ENCODE peak calls at places on chromosomes 5 and 9, in nine cellular contexts. G is heart left ventricle; E is CD4-positive, alpha-beta T cell; D is GM20000; Z is fibroblast of pulmonary artery; P is astrocyte of the cerebellum; W is kidney epithelial cell; A is H9; Y is lung. Q is an unnamed sample.

GRCh38 chr5:60177596-60177995 is 284.1 kb upstream of the PDE4D start:
- DNase-seq in A (no peak), Y (no peak), W (no peak), G (no peak), D (no peak), P (no peak), Z (no peak), E (no peak), Q (no peak)

GRCh38 chr5:88172847-88173758 is 95.5 kb downstream of the TMEM161B start:
- DNase-seq in G (no peak), W (no peak), Z (no peak), Y (no peak), A (peak), P (no peak), E (no peak), D (no peak), Q (no peak)

GRCh38 chr5:142590451-142591240 is 95.2 kb downstream of the FGF1 start:
- DNase-seq in G (no peak), E (no peak), A (no peak), P (no peak), Z (no peak), Y (no peak), W (no peak), D (no peak), Q (no peak)

GRCh38 chr5:61052870-61053269 is 107.9 kb downstream of the NDUFAF2 start:
- DNase-seq in P (peak), D (no peak), W (peak), G (no peak), E (no peak), Y (no peak), Z (peak), A (no peak), Q (no peak)

GRCh38 chr9:81693639-81694378 is 4.5 kb upstream of the TLE1 start:
- DNase-seq in Z (no peak), A (no peak), G (no peak), P (peak), W (no peak), D (no peak), E (no peak), Y (no peak), Q (no peak)

GRCh38 chr9:77092536-77092935 is 73.1 kb downstream of the FOXB2 start:
- DNase-seq in Z (peak), G (no peak), Y (no peak), D (no peak), A (no peak), P (no peak), E (no peak), W (no peak), Q (no peak)

GRCh38 chr9:5263568-5264218 is 32.5 kb downstream of the INSL4 start:
- DNase-seq in Z (peak), A (no peak), P (peak), G (no peak), E (no peak), Y (no peak), D (peak), W (no peak), Q (no peak)

GRCh38 chr9:131706608-131706970 is 33.3 kb downstream of the RAPGEF1 start:
- DNase-seq in G (no peak), W (no peak), Z (no peak), E (no peak), D (no peak), A (no peak), P (no peak), Y (no peak), Q (no peak)

GRCh38 chr5:158074597-158074991 is 215.6 kb upstream of the CLINT1 start:
- DNase-seq in G (no peak), A (no peak), P (no peak), W (no peak), Y (no peak), E (no peak), Z (no peak), D (no peak), Q (no peak)

GRCh38 chr9:23375511-23375910 is 450.5 kb downstream of the ELAVL2 start:
- DNase-seq in Y (no peak), P (no peak), D (no peak), Z (no peak), G (no peak), W (no peak), E (no peak), A (no peak), Q (no peak)

GRCh38 chr9:68685770-68686169 is 19.3 kb upstream of the PIP5K1B start:
- DNase-seq in A (peak), D (peak), E (no peak), P (no peak), G (no peak), W (no peak), Z (no peak), Y (peak), Q (no peak)

GRCh38 chr5:55597014-55597981 is 62.5 kb upstream of the PLPP1 start:
- DNase-seq in Z (peak), G (peak), D (no peak), Y (peak), W (no peak), E (no peak), A (no peak), P (no peak), Q (no peak)

GRCh38 chr5:16134204-16134603 is 45.4 kb downstream of the MARCHF11 start:
- DNase-seq in A (no peak), P (no peak), Z (no peak), Y (no peak), D (no peak), G (no peak), E (no peak), W (no peak), Q (no peak)

GRCh38 chr5:72815580-72816296 is 723 bp upstream of the TNPO1 start:
- DNase-seq in G (no peak), Y (no peak), Z (peak), P (no peak), E (peak), A (no peak), W (no peak), D (no peak), Q (peak)

GRCh38 chr5:25713259-25713658 is 1068.5 kb upstream of the CDH10 start:
- DNase-seq in Y (no peak), G (no peak), D (no peak), W (no peak), P (no peak), Z (no peak), E (no peak), A (peak), Q (no peak)

GRCh38 chr5:35274839-35275509 is 44.7 kb upstream of the PRLR start:
- DNase-seq in Z (no peak), E (no peak), W (no peak), G (no peak), D (no peak), Y (no peak), P (no peak), A (no peak), Q (no peak)

GRCh38 chr5:110361501-110361900 is 365.0 kb downstream of the TMEM232 start:
- DNase-seq in E (no peak), Y (no peak), A (no peak), G (no peak), P (peak), Z (no peak), W (peak), D (no peak), Q (no peak)

GRCh38 chr9:19286634-19287188 is 56.2 kb downstream of the DENND4C start:
- DNase-seq in A (no peak), Z (peak), E (no peak), G (no peak), D (no peak), Y (no peak), W (no peak), P (no peak), Q (no peak)

DNA sequence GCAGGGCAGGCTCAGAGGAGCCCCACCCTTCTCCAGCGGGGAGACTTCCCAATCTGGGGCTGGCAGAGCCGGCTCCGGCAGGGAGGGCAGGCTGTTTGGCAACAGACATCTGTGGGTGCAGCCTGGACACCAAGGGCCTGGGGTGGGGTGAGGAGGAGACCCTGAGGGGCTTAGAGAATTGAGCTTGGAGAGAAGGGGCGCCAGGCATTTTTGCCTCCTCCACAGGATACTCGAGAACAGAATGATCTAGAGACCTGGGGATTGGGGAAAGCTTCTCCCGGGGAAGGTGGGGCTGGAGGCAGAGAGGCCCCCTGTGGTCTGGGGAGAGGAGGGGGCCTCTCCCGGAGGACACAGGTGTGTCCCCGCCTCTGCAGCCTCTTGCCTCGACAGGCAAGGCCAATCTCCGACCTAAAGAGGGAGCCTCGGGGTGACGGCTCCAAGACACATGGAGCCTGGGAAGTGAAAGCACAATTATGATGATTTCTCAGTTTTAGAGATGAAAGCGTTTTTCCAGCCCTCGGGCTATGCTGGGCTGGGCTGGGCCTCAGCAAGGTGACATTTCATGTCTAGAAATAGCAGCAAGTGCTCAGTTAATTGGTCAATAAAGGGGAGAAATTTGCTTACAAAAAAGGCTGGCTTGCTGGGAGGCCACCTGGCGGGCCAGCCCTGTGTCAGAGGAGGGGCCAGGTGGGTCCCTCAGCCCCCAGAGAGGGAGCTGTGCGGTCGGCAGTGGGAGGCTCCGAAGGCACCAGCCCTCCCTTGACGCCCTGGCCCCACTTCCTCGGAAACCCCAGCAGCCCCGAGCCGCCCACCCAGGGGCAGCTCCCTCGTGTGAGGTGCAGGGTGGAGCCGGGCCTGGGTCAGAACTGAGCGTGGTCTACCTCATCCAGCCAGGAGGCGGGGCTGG is 8.2 kb downstream of the LHX3 start:
- DNase-seq in P (no peak), Z (no peak), W (no peak), E (no peak), G (no peak), D (peak), A (peak), Y (no peak), Q (no peak)
- TF ChIP-seq CTCF in P (no peak), Z (no peak), W (no peak), E (no peak), G (no peak), D (no peak), A (peak), Y (no peak), Q (no peak)

GRCh38 chr9:37971107-37971459 is 67.2 kb upstream of the SLC25A51 start:
- DNase-seq in Y (no peak), G (peak), E (no peak), Z (no peak), P (no peak), D (no peak), A (no peak), W (no peak), Q (no peak)

GRCh38 chr9:37971691-37972090 is 67.8 kb upstream of the SLC25A51 start:
- DNase-seq in E (no peak), G (peak), D (no peak), Y (no peak), A (no peak), P (no peak), W (no peak), Z (no peak), Q (no peak)

GRCh38 chr9:37974506-37975173 is 70.7 kb upstream of the SLC25A51 start:
- DNase-seq in P (no peak), Z (no peak), A (no peak), D (no peak), G (peak), E (no peak), Y (no peak), W (peak), Q (no peak)

GRCh38 chr9:37970301-37971106 is 66.6 kb upstream of the SLC25A51 start:
- DNase-seq in G (peak), Y (no peak), A (no peak), E (no peak), W (no peak), P (no peak), D (no peak), Z (no peak), Q (no peak)

DNA sequence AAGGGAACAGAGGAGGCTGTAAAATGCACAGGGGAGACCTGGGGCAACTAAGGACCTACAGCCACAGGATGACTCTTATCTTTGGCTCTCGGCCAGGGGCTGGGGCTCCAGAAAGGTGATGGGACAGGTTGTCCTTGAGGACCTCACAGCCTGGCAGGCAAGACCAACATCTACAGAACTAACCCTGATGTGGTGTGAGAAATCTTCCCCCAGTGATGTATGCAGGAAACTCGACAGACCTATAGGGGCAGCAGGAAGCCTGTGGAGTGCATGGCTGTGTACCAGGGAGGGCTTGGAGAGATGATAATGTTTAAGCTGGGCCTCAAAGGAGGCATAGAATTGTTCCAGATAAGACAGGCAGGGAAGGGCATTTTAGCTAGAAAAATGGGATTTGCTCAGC is 68.4 kb upstream of the SLC25A51 start:
- DNase-seq in Y (no peak), D (no peak), G (peak), W (no peak), P (no peak), E (no peak), Z (peak), A (no peak), Q (no peak)
- TF ChIP-seq CTCF in Y (no peak), D (no peak), G (no peak), W (peak), P (peak), E (no peak), Z (peak), A (peak), Q (no peak)

GRCh38 chr5:90709323-90710148 is 150.9 kb downstream of the ADGRV1 start:
- DNase-seq in Y (peak), E (no peak), G (peak), D (peak), P (peak), Z (peak), W (peak), A (peak), Q (no peak)
- TF ChIP-seq CTCF in Y (peak), E (peak), G (peak), D (peak), P (peak), Z (peak), W (peak), A (peak), Q (no peak)

GRCh38 chr5:120803282-120803681 is 339.2 kb downstream of the PRR16 start:
- DNase-seq in D (no peak), W (no peak), Y (no peak), P (no peak), G (no peak), A (no peak), Z (peak), E (no peak), Q (no peak)

GRCh38 chr5:120808135-120808534 is 344.0 kb downstream of the PRR16 start:
- DNase-seq in G (no peak), W (no peak), Z (peak), P (no peak), E (no peak), D (no peak), Y (no peak), A (no peak), Q (no peak)

GRCh38 chr5:120808606-120809005 is 344.5 kb downstream of the PRR16 start:
- DNase-seq in Z (no peak), Y (no peak), E (no peak), G (no peak), D (no peak), W (no peak), A (no peak), P (no peak), Q (no peak)

GRCh38 chr5:120806132-120806531 is 342.0 kb downstream of the PRR16 start:
- DNase-seq in P (no peak), Z (peak), A (no peak), D (no peak), W (no peak), E (no peak), G (no peak), Y (no peak), Q (no peak)
- TF ChIP-seq CTCF in P (no peak), Z (no peak), A (no peak), D (no peak), W (no peak), E (no peak), G (no peak), Y (no peak), Q (no peak)

Q was measured in omental fat pad.